ENCODE peak calls at places on chromosomes 1 and 21, in five cellular contexts. One of them, this sample, is unnamed.

GRCh38 chr21:38773108-38774061 is 32.3 kb upstream of the ETS2 start:
- DNase-seq in IMR-90: peak
- DNase-seq in psoas muscle: no peak
- DNase-seq in RWPE1: peak
- DNase-seq in gastrocnemius medialis: peak
- DNase-seq in this sample: peak

GRCh38 chr1:150961756-150962155 is 12.9 kb downstream of the CERS2 start:
- DNase-seq in IMR-90: no peak
- DNase-seq in psoas muscle: no peak
- DNase-seq in RWPE1: no peak
- DNase-seq in gastrocnemius medialis: no peak
- DNase-seq in this sample: no peak

GRCh38 chr21:21163904-21164303 is 165.7 kb downstream of the NCAM2 start:
- DNase-seq in IMR-90: peak
- DNase-seq in psoas muscle: no peak
- DNase-seq in RWPE1: peak
- DNase-seq in gastrocnemius medialis: no peak
- DNase-seq in this sample: peak

GRCh38 chr1:109876617-109877319 is 33.9 kb upstream of the CSF1 start:
- DNase-seq in IMR-90: peak
- DNase-seq in psoas muscle: no peak
- DNase-seq in RWPE1: no peak
- DNase-seq in gastrocnemius medialis: no peak
- DNase-seq in this sample: no peak

GRCh38 chr1:203424861-203425667 is 50.5 kb upstream of the PRELP start:
- DNase-seq in IMR-90: peak
- DNase-seq in psoas muscle: no peak
- DNase-seq in RWPE1: no peak
- DNase-seq in gastrocnemius medialis: no peak
- DNase-seq in this sample: no peak

GRCh38 chr21:18218331-18218730 is 26.3 kb upstream of the CHODL start:
- DNase-seq in IMR-90: no peak
- DNase-seq in psoas muscle: no peak
- DNase-seq in RWPE1: no peak
- DNase-seq in gastrocnemius medialis: no peak
- DNase-seq in this sample: no peak

GRCh38 chr1:53654216-53655210 is 84.5 kb downstream of the GLIS1 start:
- DNase-seq in IMR-90: peak
- DNase-seq in psoas muscle: no peak
- DNase-seq in RWPE1: no peak
- DNase-seq in gastrocnemius medialis: no peak
- DNase-seq in this sample: no peak

GRCh38 chr1:21651214-21652042 is 17.7 kb downstream of the RAP1GAP start:
- DNase-seq in IMR-90: no peak
- DNase-seq in psoas muscle: peak
- DNase-seq in RWPE1: peak
- DNase-seq in gastrocnemius medialis: no peak
- DNase-seq in this sample: peak

GRCh38 chr1:2194898-2195673 is 514 bp upstream of the FAAP20 start:
- DNase-seq in IMR-90: peak
- DNase-seq in psoas muscle: peak
- DNase-seq in RWPE1: peak
- DNase-seq in gastrocnemius medialis: peak
- DNase-seq in this sample: peak

GRCh38 chr1:68442822-68443556 is 6.8 kb downstream of the RPE65 start:
- DNase-seq in IMR-90: peak
- DNase-seq in psoas muscle: no peak
- DNase-seq in RWPE1: peak
- DNase-seq in gastrocnemius medialis: no peak
- DNase-seq in this sample: peak

GRCh38 chr1:108199781-108200626 is at the start of gene SLC25A24:
- DNase-seq in IMR-90: peak
- DNase-seq in psoas muscle: peak
- DNase-seq in RWPE1: peak
- DNase-seq in gastrocnemius medialis: peak
- DNase-seq in this sample: peak

GRCh38 chr21:44872266-44872567 is 1.3 kb downstream of the PTTG1IP start:
- DNase-seq in IMR-90: no peak
- DNase-seq in psoas muscle: no peak
- DNase-seq in RWPE1: no peak
- DNase-seq in gastrocnemius medialis: no peak
- DNase-seq in this sample: no peak

GRCh38 chr1:234848972-234849641 is 239.1 kb upstream of the IRF2BP2 start:
- DNase-seq in IMR-90: peak
- DNase-seq in psoas muscle: no peak
- DNase-seq in RWPE1: peak
- DNase-seq in gastrocnemius medialis: no peak
- DNase-seq in this sample: no peak
- TF ChIP-seq CTCF in IMR-90: peak
- TF ChIP-seq CTCF in psoas muscle: no peak
- TF ChIP-seq CTCF in RWPE1: no peak
- TF ChIP-seq CTCF in gastrocnemius medialis: no peak
- TF ChIP-seq CTCF in this sample: no peak

GRCh38 chr1:93701619-93702018 is 20.0 kb upstream of the BCAR3 start:
- DNase-seq in IMR-90: peak
- DNase-seq in psoas muscle: peak
- DNase-seq in RWPE1: peak
- DNase-seq in gastrocnemius medialis: peak
- DNase-seq in this sample: peak

GRCh38 chr1:93704063-93704462 is 22.4 kb upstream of the BCAR3 start:
- DNase-seq in IMR-90: no peak
- DNase-seq in psoas muscle: no peak
- DNase-seq in RWPE1: no peak
- DNase-seq in gastrocnemius medialis: no peak
- DNase-seq in this sample: no peak

GRCh38 chr1:93703649-93704048 is 22.0 kb upstream of the BCAR3 start:
- DNase-seq in IMR-90: peak
- DNase-seq in psoas muscle: no peak
- DNase-seq in RWPE1: no peak
- DNase-seq in gastrocnemius medialis: no peak
- DNase-seq in this sample: peak

GRCh38 chr1:93702102-93702827 is 20.6 kb upstream of the BCAR3 start:
- DNase-seq in IMR-90: no peak
- DNase-seq in psoas muscle: peak
- DNase-seq in RWPE1: no peak
- DNase-seq in gastrocnemius medialis: peak
- DNase-seq in this sample: peak

GRCh38 chr1:93702828-93703183 is 21.2 kb upstream of the BCAR3 start:
- DNase-seq in IMR-90: no peak
- DNase-seq in psoas muscle: no peak
- DNase-seq in RWPE1: no peak
- DNase-seq in gastrocnemius medialis: peak
- DNase-seq in this sample: peak
- TF ChIP-seq CTCF in IMR-90: peak
- TF ChIP-seq CTCF in psoas muscle: peak
- TF ChIP-seq CTCF in RWPE1: no peak
- TF ChIP-seq CTCF in gastrocnemius medialis: no peak
- TF ChIP-seq CTCF in this sample: no peak

GRCh38 chr1:169451425-169451824 is 24.2 kb upstream of the CCDC181 start:
- DNase-seq in IMR-90: no peak
- DNase-seq in psoas muscle: no peak
- DNase-seq in RWPE1: no peak
- DNase-seq in gastrocnemius medialis: no peak
- DNase-seq in this sample: no peak
- TF ChIP-seq CTCF in IMR-90: no peak
- TF ChIP-seq CTCF in psoas muscle: no peak
- TF ChIP-seq CTCF in RWPE1: no peak
- TF ChIP-seq CTCF in gastrocnemius medialis: no peak
- TF ChIP-seq CTCF in this sample: no peak

DNA sequence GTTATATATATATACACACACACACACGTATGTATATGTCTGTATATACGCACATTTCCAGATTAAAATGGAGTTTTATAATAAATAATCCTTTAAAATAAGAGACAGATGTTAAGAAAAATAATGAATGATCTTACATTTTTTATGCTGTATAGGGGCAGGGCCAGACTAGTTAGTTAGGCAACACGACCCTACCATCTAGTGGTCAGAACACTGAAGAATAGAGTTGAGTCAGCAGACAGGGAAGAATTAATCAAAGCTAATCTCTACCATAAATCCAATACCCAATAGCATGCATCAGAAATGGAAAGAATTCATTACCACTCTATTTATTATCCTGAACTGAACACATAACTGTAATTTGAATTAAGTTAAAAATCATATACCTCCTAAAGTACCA is 156.7 kb downstream of the BRINP3 start:
- DNase-seq in IMR-90: peak
- DNase-seq in psoas muscle: no peak
- DNase-seq in RWPE1: peak
- DNase-seq in gastrocnemius medialis: no peak
- DNase-seq in this sample: peak
- TF ChIP-seq CTCF in IMR-90: peak
- TF ChIP-seq CTCF in psoas muscle: no peak
- TF ChIP-seq CTCF in RWPE1: no peak
- TF ChIP-seq CTCF in gastrocnemius medialis: no peak
- TF ChIP-seq CTCF in this sample: peak

DNA sequence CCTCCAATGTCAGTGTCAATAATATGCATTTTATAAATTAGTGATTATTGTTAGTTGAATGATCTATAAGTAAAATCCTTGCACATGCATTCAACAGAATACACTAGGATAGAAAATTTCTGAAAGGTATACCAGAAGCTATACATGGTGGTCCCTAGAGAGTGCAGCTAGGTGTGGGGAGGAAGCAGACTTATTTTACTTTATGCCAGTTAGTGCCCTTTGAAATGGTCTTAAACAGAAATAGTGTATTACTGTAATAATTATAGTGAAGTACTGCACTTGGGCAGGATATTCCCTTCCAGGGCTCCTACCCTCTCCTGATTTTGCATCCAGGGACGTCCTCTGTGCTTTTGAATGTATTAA is 23.2 kb upstream of the WDR26 start:
- DNase-seq in IMR-90: no peak
- DNase-seq in psoas muscle: no peak
- DNase-seq in RWPE1: no peak
- DNase-seq in gastrocnemius medialis: no peak
- DNase-seq in this sample: no peak
- TF ChIP-seq CTCF in IMR-90: no peak
- TF ChIP-seq CTCF in psoas muscle: no peak
- TF ChIP-seq CTCF in RWPE1: peak
- TF ChIP-seq CTCF in gastrocnemius medialis: no peak
- TF ChIP-seq CTCF in this sample: no peak

DNA sequence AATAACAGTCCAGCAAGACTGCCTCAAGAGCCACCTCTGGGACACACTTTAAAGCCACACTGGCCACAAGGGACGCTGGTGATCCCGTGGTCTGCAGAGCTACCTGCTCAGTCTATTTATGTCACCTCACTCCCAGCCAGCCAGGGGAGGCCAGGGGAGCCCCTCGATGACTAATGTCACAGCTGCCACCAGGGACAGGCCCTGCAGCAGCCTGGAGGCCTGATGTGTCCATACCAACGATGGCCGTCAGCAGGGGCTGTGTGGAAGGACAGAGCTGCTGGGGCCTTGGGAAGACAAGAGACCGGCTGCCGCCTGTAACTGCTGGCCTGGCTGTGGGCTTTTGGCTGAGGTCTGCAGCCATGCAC is 71.0 kb downstream of the SIK1 start:
- DNase-seq in IMR-90: no peak
- DNase-seq in psoas muscle: no peak
- DNase-seq in RWPE1: no peak
- DNase-seq in gastrocnemius medialis: no peak
- DNase-seq in this sample: peak
- TF ChIP-seq CTCF in IMR-90: no peak
- TF ChIP-seq CTCF in psoas muscle: no peak
- TF ChIP-seq CTCF in RWPE1: no peak
- TF ChIP-seq CTCF in gastrocnemius medialis: no peak
- TF ChIP-seq CTCF in this sample: no peak